ENCODE peak calls at places on chromosome 19, in six cellular contexts. Y, I, B, D, A and N are unnamed samples.

GRCh38 chr19:44142014-44142523 is 715 bp downstream of the ZNF234 start:
- DNase-seq in B (no peak), A (no peak), D (no peak), Y (no peak), I (no peak), N (no peak)

GRCh38 chr19:3968556-3969434 is 2.1 kb downstream of the DAPK3 start:
- DNase-seq in Y (no peak), D (no peak), I (no peak), A (peak), B (peak), N (peak)

GRCh38 chr19:55519461-55520311 is 17.2 kb downstream of the SBK2 start:
- DNase-seq in Y (no peak), A (no peak), I (no peak), D (no peak), B (no peak), N (peak)

GRCh38 chr19:1473056-1473400 is 6.0 kb downstream of the C19orf25 start:
- DNase-seq in I (no peak), Y (no peak), A (no peak), D (no peak), B (no peak), N (no peak)

GRCh38 chr19:34085336-34085735 is 87.0 kb upstream of the LSM14A start:
- DNase-seq in A (no peak), Y (no peak), D (no peak), I (no peak), B (no peak), N (no peak)

GRCh38 chr19:58586131-58586765 is 13.1 kb upstream of the MZF1 start:
- DNase-seq in A (no peak), Y (no peak), B (no peak), I (no peak), D (no peak), N (no peak)

GRCh38 chr19:12841094-12841493 is 2.8 kb downstream of the MAST1 start:
- DNase-seq in I (peak), D (no peak), Y (no peak), A (peak), B (no peak), N (no peak)

GRCh38 chr19:33373701-33374405 is at the start of gene CEBPG:
- DNase-seq in A (peak), I (peak), D (no peak), Y (peak), B (no peak), N (peak)

GRCh38 chr19:49057636-49058234 is at the start of gene CGB7:
- DNase-seq in Y (no peak), D (no peak), B (peak), A (no peak), I (peak), N (no peak)

GRCh38 chr19:7605490-7606222 is 10.0 kb downstream of the CAMSAP3 start:
- DNase-seq in D (no peak), I (peak), A (no peak), Y (no peak), B (no peak), N (no peak)

GRCh38 chr19:39506944-39507714 is 7.8 kb upstream of the SELENOV start:
- DNase-seq in D (peak), Y (peak), I (peak), B (peak), A (peak), N (peak)

GRCh38 chr19:57587529-57587928 is 3.6 kb downstream of the ZIK1 start:
- DNase-seq in Y (no peak), D (no peak), A (peak), I (no peak), B (no peak), N (peak)

GRCh38 chr19:38685666-38686529 is 38.4 kb downstream of the ACTN4 start:
- DNase-seq in Y (no peak), B (no peak), A (no peak), D (no peak), I (peak), N (no peak)